ENCODE peak calls at places on chromosomes 12 and 14, in eight cellular contexts. One of them, this sample, is unnamed.

GRCh38 chr12:52740591-52740990 is 36.6 kb downstream of the KRT76 start:
- DNase-seq in AG20443: no peak
- DNase-seq in stimulated activated CD4-positive, alpha-beta T cell treated with anti-CD3 and anti-CD28 coated beads, Interleukin-1b, Interleukin-23, amount 100 ng/mL, for 24 hours: no peak
- DNase-seq in right atrium auricular region: no peak
- DNase-seq in activated naive CD8-positive, alpha-beta T cell treated with anti-CD3 and anti-CD28 coated beads, Interleukin-2, amount 50 U/mL, for 24 hours: no peak
- DNase-seq in fibroblast of villous mesenchyme: no peak
- DNase-seq in hippocampal formation: no peak
- DNase-seq in ecto neural progenitor cell: no peak
- DNase-seq in this sample: no peak

GRCh38 chr14:80388980-80389711 is 177.8 kb upstream of the DIO2 start:
- DNase-seq in right atrium auricular region: no peak
- DNase-seq in fibroblast of villous mesenchyme: peak; percentile 86
- DNase-seq in stimulated activated CD4-positive, alpha-beta T cell treated with anti-CD3 and anti-CD28 coated beads, Interleukin-1b, Interleukin-23, amount 100 ng/mL, for 24 hours: no peak
- DNase-seq in activated naive CD8-positive, alpha-beta T cell treated with anti-CD3 and anti-CD28 coated beads, Interleukin-2, amount 50 U/mL, for 24 hours: no peak
- DNase-seq in AG20443: peak; percentile 76
- DNase-seq in hippocampal formation: no peak
- DNase-seq in ecto neural progenitor cell: no peak
- DNase-seq in this sample: peak; percentile 17

GRCh38 chr12:57810450-57810849 is 8.1 kb downstream of the AVIL start:
- DNase-seq in stimulated activated CD4-positive, alpha-beta T cell treated with anti-CD3 and anti-CD28 coated beads, Interleukin-1b, Interleukin-23, amount 100 ng/mL, for 24 hours: no peak
- DNase-seq in AG20443: no peak
- DNase-seq in fibroblast of villous mesenchyme: peak; percentile 31
- DNase-seq in activated naive CD8-positive, alpha-beta T cell treated with anti-CD3 and anti-CD28 coated beads, Interleukin-2, amount 50 U/mL, for 24 hours: no peak
- DNase-seq in right atrium auricular region: no peak
- DNase-seq in hippocampal formation: no peak
- DNase-seq in ecto neural progenitor cell: no peak
- DNase-seq in this sample: no peak

GRCh38 chr14:60214415-60215126 is 34.5 kb upstream of the PPM1A start:
- DNase-seq in right atrium auricular region: no peak
- DNase-seq in activated naive CD8-positive, alpha-beta T cell treated with anti-CD3 and anti-CD28 coated beads, Interleukin-2, amount 50 U/mL, for 24 hours: no peak
- DNase-seq in AG20443: no peak
- DNase-seq in ecto neural progenitor cell: no peak
- DNase-seq in stimulated activated CD4-positive, alpha-beta T cell treated with anti-CD3 and anti-CD28 coated beads, Interleukin-1b, Interleukin-23, amount 100 ng/mL, for 24 hours: no peak
- DNase-seq in hippocampal formation: no peak
- DNase-seq in fibroblast of villous mesenchyme: no peak
- DNase-seq in this sample: no peak

GRCh38 chr12:51920046-51920445 is 12.7 kb downstream of the ACVRL1 start:
- DNase-seq in right atrium auricular region: no peak
- DNase-seq in ecto neural progenitor cell: no peak
- DNase-seq in AG20443: no peak
- DNase-seq in fibroblast of villous mesenchyme: no peak
- DNase-seq in activated naive CD8-positive, alpha-beta T cell treated with anti-CD3 and anti-CD28 coated beads, Interleukin-2, amount 50 U/mL, for 24 hours: no peak
- DNase-seq in hippocampal formation: no peak
- DNase-seq in stimulated activated CD4-positive, alpha-beta T cell treated with anti-CD3 and anti-CD28 coated beads, Interleukin-1b, Interleukin-23, amount 100 ng/mL, for 24 hours: no peak
- DNase-seq in this sample: no peak

GRCh38 chr12:59093090-59093489 is 172.8 kb upstream of the LRIG3 start:
- DNase-seq in ecto neural progenitor cell: no peak
- DNase-seq in right atrium auricular region: no peak
- DNase-seq in fibroblast of villous mesenchyme: peak; percentile 37
- DNase-seq in AG20443: no peak
- DNase-seq in stimulated activated CD4-positive, alpha-beta T cell treated with anti-CD3 and anti-CD28 coated beads, Interleukin-1b, Interleukin-23, amount 100 ng/mL, for 24 hours: no peak
- DNase-seq in activated naive CD8-positive, alpha-beta T cell treated with anti-CD3 and anti-CD28 coated beads, Interleukin-2, amount 50 U/mL, for 24 hours: no peak
- DNase-seq in hippocampal formation: no peak
- DNase-seq in this sample: no peak

GRCh38 chr14:42214981-42215491 is 608.4 kb downstream of the LRFN5 start:
- DNase-seq in hippocampal formation: peak; percentile 18
- DNase-seq in AG20443: peak; percentile 60
- DNase-seq in fibroblast of villous mesenchyme: peak; percentile 60
- DNase-seq in ecto neural progenitor cell: no peak
- DNase-seq in activated naive CD8-positive, alpha-beta T cell treated with anti-CD3 and anti-CD28 coated beads, Interleukin-2, amount 50 U/mL, for 24 hours: no peak
- DNase-seq in right atrium auricular region: no peak
- DNase-seq in stimulated activated CD4-positive, alpha-beta T cell treated with anti-CD3 and anti-CD28 coated beads, Interleukin-1b, Interleukin-23, amount 100 ng/mL, for 24 hours: no peak
- DNase-seq in this sample: no peak

GRCh38 chr14:68814376-68815287 is 21.8 kb upstream of the ZFP36L1 start:
- DNase-seq in activated naive CD8-positive, alpha-beta T cell treated with anti-CD3 and anti-CD28 coated beads, Interleukin-2, amount 50 U/mL, for 24 hours: no peak
- DNase-seq in fibroblast of villous mesenchyme: peak; percentile 77
- DNase-seq in stimulated activated CD4-positive, alpha-beta T cell treated with anti-CD3 and anti-CD28 coated beads, Interleukin-1b, Interleukin-23, amount 100 ng/mL, for 24 hours: no peak
- DNase-seq in hippocampal formation: no peak
- DNase-seq in right atrium auricular region: peak; percentile 62
- DNase-seq in AG20443: peak; percentile 41
- DNase-seq in ecto neural progenitor cell: peak; percentile 64
- DNase-seq in this sample: no peak

GRCh38 chr14:36585100-36585499 is 2.7 kb upstream of the NKX2-8 start:
- DNase-seq in hippocampal formation: no peak
- DNase-seq in activated naive CD8-positive, alpha-beta T cell treated with anti-CD3 and anti-CD28 coated beads, Interleukin-2, amount 50 U/mL, for 24 hours: no peak
- DNase-seq in ecto neural progenitor cell: no peak
- DNase-seq in AG20443: no peak
- DNase-seq in right atrium auricular region: no peak
- DNase-seq in stimulated activated CD4-positive, alpha-beta T cell treated with anti-CD3 and anti-CD28 coated beads, Interleukin-1b, Interleukin-23, amount 100 ng/mL, for 24 hours: no peak
- DNase-seq in fibroblast of villous mesenchyme: no peak
- DNase-seq in this sample: no peak

GRCh38 chr12:4984971-4985370 is 58.7 kb upstream of the KCNA5 start:
- DNase-seq in fibroblast of villous mesenchyme: no peak
- DNase-seq in AG20443: no peak
- DNase-seq in stimulated activated CD4-positive, alpha-beta T cell treated with anti-CD3 and anti-CD28 coated beads, Interleukin-1b, Interleukin-23, amount 100 ng/mL, for 24 hours: no peak
- DNase-seq in right atrium auricular region: no peak
- DNase-seq in hippocampal formation: peak; percentile 13
- DNase-seq in activated naive CD8-positive, alpha-beta T cell treated with anti-CD3 and anti-CD28 coated beads, Interleukin-2, amount 50 U/mL, for 24 hours: no peak
- DNase-seq in ecto neural progenitor cell: no peak
- DNase-seq in this sample: no peak

GRCh38 chr14:71668186-71668912 is 263.9 kb upstream of the RGS6 start:
- DNase-seq in ecto neural progenitor cell: no peak
- DNase-seq in stimulated activated CD4-positive, alpha-beta T cell treated with anti-CD3 and anti-CD28 coated beads, Interleukin-1b, Interleukin-23, amount 100 ng/mL, for 24 hours: no peak
- DNase-seq in activated naive CD8-positive, alpha-beta T cell treated with anti-CD3 and anti-CD28 coated beads, Interleukin-2, amount 50 U/mL, for 24 hours: no peak
- DNase-seq in right atrium auricular region: no peak
- DNase-seq in fibroblast of villous mesenchyme: peak; percentile 71
- DNase-seq in AG20443: no peak
- DNase-seq in hippocampal formation: no peak
- DNase-seq in this sample: no peak

This sample was measured in amniotic stem cell.